ENCODE peak calls at places on chromosomes 7 and 10, in eight cellular contexts. One of them, this sample, is unnamed.

GRCh38 chr7:105502173-105502572 is 19.9 kb downstream of the PUS7 start:
- DNase-seq in heart right ventricle: no peak
- DNase-seq in fibroblast of lung: no peak
- DNase-seq in NB4: no peak
- DNase-seq in upper lobe of left lung: no peak
- DNase-seq in IMR-90: no peak
- DNase-seq in sigmoid colon: no peak
- DNase-seq in gastrocnemius medialis: no peak
- DNase-seq in this sample: no peak

GRCh38 chr7:137670521-137671064 is 176.2 kb downstream of the DGKI start:
- DNase-seq in upper lobe of left lung: no peak
- DNase-seq in fibroblast of lung: peak
- DNase-seq in IMR-90: peak
- DNase-seq in heart right ventricle: no peak
- DNase-seq in gastrocnemius medialis: no peak
- DNase-seq in sigmoid colon: no peak
- DNase-seq in NB4: peak
- DNase-seq in this sample: peak

GRCh38 chr7:46076527-46076926 is 155.5 kb upstream of the IGFBP3 start:
- DNase-seq in gastrocnemius medialis: no peak
- DNase-seq in heart right ventricle: no peak
- DNase-seq in IMR-90: no peak
- DNase-seq in NB4: no peak
- DNase-seq in sigmoid colon: no peak
- DNase-seq in fibroblast of lung: no peak
- DNase-seq in upper lobe of left lung: no peak
- DNase-seq in this sample: no peak

GRCh38 chr7:4436936-4437335 is 245.2 kb upstream of the FOXK1 start:
- DNase-seq in gastrocnemius medialis: no peak
- DNase-seq in fibroblast of lung: no peak
- DNase-seq in NB4: no peak
- DNase-seq in upper lobe of left lung: no peak
- DNase-seq in sigmoid colon: no peak
- DNase-seq in heart right ventricle: no peak
- DNase-seq in IMR-90: no peak
- DNase-seq in this sample: no peak

GRCh38 chr10:128660726-128661125 is 534.5 kb upstream of the MKI67 start:
- DNase-seq in gastrocnemius medialis: no peak
- DNase-seq in upper lobe of left lung: no peak
- DNase-seq in sigmoid colon: no peak
- DNase-seq in heart right ventricle: no peak
- DNase-seq in fibroblast of lung: no peak
- DNase-seq in NB4: no peak
- DNase-seq in IMR-90: no peak
- DNase-seq in this sample: no peak

GRCh38 chr7:105849122-105849855 is 27.1 kb downstream of the ATXN7L1 start:
- DNase-seq in sigmoid colon: no peak
- DNase-seq in gastrocnemius medialis: no peak
- DNase-seq in fibroblast of lung: no peak
- DNase-seq in upper lobe of left lung: peak
- DNase-seq in heart right ventricle: no peak
- DNase-seq in IMR-90: no peak
- DNase-seq in NB4: peak
- DNase-seq in this sample: peak

GRCh38 chr10:60907972-60908371 is 36.0 kb downstream of the RHOBTB1 start:
- DNase-seq in upper lobe of left lung: no peak
- DNase-seq in sigmoid colon: no peak
- DNase-seq in IMR-90: no peak
- DNase-seq in fibroblast of lung: no peak
- DNase-seq in NB4: no peak
- DNase-seq in heart right ventricle: no peak
- DNase-seq in gastrocnemius medialis: no peak
- DNase-seq in this sample: peak

GRCh38 chr10:103040424-103040823 is 122.3 kb downstream of the CNNM2 start:
- DNase-seq in fibroblast of lung: peak
- DNase-seq in upper lobe of left lung: no peak
- DNase-seq in sigmoid colon: no peak
- DNase-seq in heart right ventricle: no peak
- DNase-seq in NB4: no peak
- DNase-seq in IMR-90: peak
- DNase-seq in gastrocnemius medialis: no peak
- DNase-seq in this sample: peak

GRCh38 chr7:2481195-2481594 is 5.0 kb upstream of the GRIFIN start:
- DNase-seq in NB4: no peak
- DNase-seq in gastrocnemius medialis: no peak
- DNase-seq in sigmoid colon: no peak
- DNase-seq in IMR-90: no peak
- DNase-seq in upper lobe of left lung: no peak
- DNase-seq in heart right ventricle: no peak
- DNase-seq in fibroblast of lung: no peak
- DNase-seq in this sample: no peak

GRCh38 chr7:18532813-18533212 is 37.3 kb downstream of the HDAC9 start:
- DNase-seq in gastrocnemius medialis: no peak
- DNase-seq in NB4: no peak
- DNase-seq in fibroblast of lung: no peak
- DNase-seq in upper lobe of left lung: no peak
- DNase-seq in IMR-90: no peak
- DNase-seq in heart right ventricle: no peak
- DNase-seq in sigmoid colon: no peak
- DNase-seq in this sample: no peak

GRCh38 chr10:21661935-21662334 is 127.9 kb downstream of the MLLT10 start:
- DNase-seq in gastrocnemius medialis: no peak
- DNase-seq in heart right ventricle: no peak
- DNase-seq in fibroblast of lung: no peak
- DNase-seq in NB4: no peak
- DNase-seq in IMR-90: no peak
- DNase-seq in upper lobe of left lung: no peak
- DNase-seq in sigmoid colon: no peak
- DNase-seq in this sample: no peak

GRCh38 chr7:104758504-104758903 is 255.5 kb upstream of the KMT2E start:
- DNase-seq in fibroblast of lung: no peak
- DNase-seq in upper lobe of left lung: no peak
- DNase-seq in gastrocnemius medialis: no peak
- DNase-seq in NB4: no peak
- DNase-seq in sigmoid colon: no peak
- DNase-seq in IMR-90: no peak
- DNase-seq in heart right ventricle: no peak
- DNase-seq in this sample: peak

GRCh38 chr7:27156508-27156898 is at the start of gene HOXA7:
- DNase-seq in fibroblast of lung: no peak
- DNase-seq in sigmoid colon: peak
- DNase-seq in IMR-90: peak
- DNase-seq in heart right ventricle: no peak
- DNase-seq in NB4: peak
- DNase-seq in gastrocnemius medialis: peak
- DNase-seq in upper lobe of left lung: peak
- DNase-seq in this sample: peak

GRCh38 chr7:51243631-51244030 is 73.0 kb downstream of the COBL start:
- DNase-seq in IMR-90: no peak
- DNase-seq in NB4: no peak
- DNase-seq in heart right ventricle: no peak
- DNase-seq in gastrocnemius medialis: no peak
- DNase-seq in sigmoid colon: no peak
- DNase-seq in fibroblast of lung: no peak
- DNase-seq in upper lobe of left lung: no peak
- DNase-seq in this sample: no peak

GRCh38 chr7:156160811-156161210 is 348.5 kb upstream of the SHH start:
- DNase-seq in heart right ventricle: no peak
- DNase-seq in sigmoid colon: no peak
- DNase-seq in gastrocnemius medialis: no peak
- DNase-seq in NB4: no peak
- DNase-seq in upper lobe of left lung: peak
- DNase-seq in fibroblast of lung: no peak
- DNase-seq in IMR-90: no peak
- DNase-seq in this sample: no peak

GRCh38 chr7:129376778-129377700 is 57.2 kb upstream of the STRIP2 start:
- DNase-seq in sigmoid colon: no peak
- DNase-seq in NB4: peak
- DNase-seq in upper lobe of left lung: peak
- DNase-seq in IMR-90: peak
- DNase-seq in gastrocnemius medialis: no peak
- DNase-seq in fibroblast of lung: peak
- DNase-seq in heart right ventricle: no peak
- DNase-seq in this sample: peak

GRCh38 chr7:151114151-151115090 is 28.1 kb downstream of the AGAP3 start:
- DNase-seq in sigmoid colon: no peak
- DNase-seq in IMR-90: no peak
- DNase-seq in NB4: no peak
- DNase-seq in upper lobe of left lung: peak
- DNase-seq in fibroblast of lung: peak
- DNase-seq in heart right ventricle: no peak
- DNase-seq in gastrocnemius medialis: no peak
- DNase-seq in this sample: no peak

GRCh38 chr7:122143376-122143750 is 686 bp downstream of the AASS start:
- DNase-seq in upper lobe of left lung: peak
- DNase-seq in heart right ventricle: peak
- DNase-seq in sigmoid colon: peak
- DNase-seq in NB4: no peak
- DNase-seq in gastrocnemius medialis: peak
- DNase-seq in IMR-90: peak
- DNase-seq in fibroblast of lung: peak
- DNase-seq in this sample: peak

GRCh38 chr7:140656548-140657515 is 15.9 kb upstream of the ADCK2 start:
- DNase-seq in heart right ventricle: peak
- DNase-seq in NB4: peak
- DNase-seq in sigmoid colon: peak
- DNase-seq in IMR-90: peak
- DNase-seq in upper lobe of left lung: peak
- DNase-seq in gastrocnemius medialis: peak
- DNase-seq in fibroblast of lung: no peak
- DNase-seq in this sample: peak

GRCh38 chr7:22657479-22657878 is 69.5 kb upstream of the IL6 start:
- DNase-seq in NB4: no peak
- DNase-seq in heart right ventricle: no peak
- DNase-seq in IMR-90: no peak
- DNase-seq in gastrocnemius medialis: no peak
- DNase-seq in sigmoid colon: no peak
- DNase-seq in upper lobe of left lung: no peak
- DNase-seq in fibroblast of lung: no peak
- DNase-seq in this sample: peak
- TF ChIP-seq CTCF in NB4: no peak
- TF ChIP-seq CTCF in heart right ventricle: no peak
- TF ChIP-seq CTCF in IMR-90: peak
- TF ChIP-seq CTCF in gastrocnemius medialis: no peak
- TF ChIP-seq CTCF in sigmoid colon: no peak
- TF ChIP-seq CTCF in upper lobe of left lung: no peak
- TF ChIP-seq CTCF in fibroblast of lung: peak
- TF ChIP-seq CTCF in this sample: no peak

GRCh38 chr10:20552382-20552781 is 344.7 kb downstream of the NEBL start:
- DNase-seq in NB4: no peak
- DNase-seq in sigmoid colon: no peak
- DNase-seq in IMR-90: no peak
- DNase-seq in gastrocnemius medialis: no peak
- DNase-seq in upper lobe of left lung: no peak
- DNase-seq in fibroblast of lung: peak
- DNase-seq in heart right ventricle: no peak
- DNase-seq in this sample: no peak
- H3K4me3 ChIP-seq in NB4: no peak
- H3K4me3 ChIP-seq in sigmoid colon: no peak
- H3K4me3 ChIP-seq in IMR-90: no peak
- H3K4me3 ChIP-seq in gastrocnemius medialis: no peak
- H3K4me3 ChIP-seq in upper lobe of left lung: no peak
- H3K4me3 ChIP-seq in fibroblast of lung: no peak
- H3K4me3 ChIP-seq in heart right ventricle: no peak
- H3K4me3 ChIP-seq in this sample: no peak

DNA sequence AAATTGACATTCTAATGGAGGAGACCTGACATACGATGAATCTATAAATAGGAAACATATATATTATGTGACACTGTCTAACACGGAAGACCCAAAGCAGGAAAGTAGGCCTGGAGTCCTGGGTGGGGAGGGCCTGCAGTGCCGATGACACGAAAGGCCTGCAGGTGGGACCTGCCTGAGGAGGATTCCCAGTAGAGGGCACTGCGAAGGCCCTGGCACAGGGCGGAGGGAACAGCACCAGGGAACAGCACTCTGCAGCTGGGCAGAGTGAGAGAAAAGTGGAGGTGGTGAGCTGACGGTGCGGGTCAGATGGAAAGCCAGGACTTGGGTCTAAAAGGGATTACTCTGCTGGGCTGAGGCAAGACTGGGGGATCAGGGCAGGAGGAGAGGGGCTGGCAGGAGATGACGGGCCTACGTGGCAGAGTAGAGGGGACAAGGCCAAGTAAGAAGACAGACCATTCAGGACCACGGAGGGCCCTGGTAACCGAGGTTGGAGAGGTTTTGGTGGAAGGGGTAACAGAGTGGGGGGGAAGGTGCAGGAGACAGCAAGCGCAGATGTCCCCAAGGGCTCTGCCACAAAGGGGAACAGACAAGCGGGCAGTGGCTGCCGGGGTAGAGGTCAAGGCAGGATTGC is 8.1 kb downstream of the ZNF746 start:
- DNase-seq in IMR-90: no peak
- DNase-seq in heart right ventricle: no peak
- DNase-seq in NB4: no peak
- DNase-seq in gastrocnemius medialis: no peak
- DNase-seq in upper lobe of left lung: no peak
- DNase-seq in fibroblast of lung: no peak
- DNase-seq in sigmoid colon: no peak
- DNase-seq in this sample: no peak
- TF ChIP-seq CTCF in IMR-90: no peak
- TF ChIP-seq CTCF in heart right ventricle: no peak
- TF ChIP-seq CTCF in NB4: peak
- TF ChIP-seq CTCF in gastrocnemius medialis: no peak
- TF ChIP-seq CTCF in upper lobe of left lung: no peak
- TF ChIP-seq CTCF in fibroblast of lung: no peak
- TF ChIP-seq CTCF in sigmoid colon: no peak
- TF ChIP-seq CTCF in this sample: peak

GRCh38 chr10:30445716-30446115 is 11.7 kb downstream of the MAP3K8 start:
- DNase-seq in IMR-90: peak
- DNase-seq in sigmoid colon: no peak
- DNase-seq in fibroblast of lung: peak
- DNase-seq in upper lobe of left lung: no peak
- DNase-seq in gastrocnemius medialis: no peak
- DNase-seq in heart right ventricle: no peak
- DNase-seq in NB4: no peak
- DNase-seq in this sample: peak

GRCh38 chr10:30443049-30443448 is 9.1 kb downstream of the MAP3K8 start:
- DNase-seq in heart right ventricle: no peak
- DNase-seq in gastrocnemius medialis: no peak
- DNase-seq in NB4: no peak
- DNase-seq in IMR-90: no peak
- DNase-seq in fibroblast of lung: no peak
- DNase-seq in sigmoid colon: no peak
- DNase-seq in upper lobe of left lung: no peak
- DNase-seq in this sample: no peak

GRCh38 chr10:30441974-30442606 is 8.1 kb downstream of the MAP3K8 start:
- DNase-seq in heart right ventricle: no peak
- DNase-seq in IMR-90: no peak
- DNase-seq in sigmoid colon: no peak
- DNase-seq in gastrocnemius medialis: no peak
- DNase-seq in upper lobe of left lung: no peak
- DNase-seq in NB4: no peak
- DNase-seq in fibroblast of lung: no peak
- DNase-seq in this sample: no peak

GRCh38 chr10:30447125-30447799 is 13.3 kb downstream of the MAP3K8 start:
- DNase-seq in upper lobe of left lung: no peak
- DNase-seq in IMR-90: peak
- DNase-seq in heart right ventricle: no peak
- DNase-seq in sigmoid colon: no peak
- DNase-seq in fibroblast of lung: peak
- DNase-seq in gastrocnemius medialis: no peak
- DNase-seq in NB4: no peak
- DNase-seq in this sample: peak
- H3K4me3 ChIP-seq in upper lobe of left lung: no peak
- H3K4me3 ChIP-seq in IMR-90: no peak
- H3K4me3 ChIP-seq in heart right ventricle: no peak
- H3K4me3 ChIP-seq in sigmoid colon: no peak
- H3K4me3 ChIP-seq in fibroblast of lung: no peak
- H3K4me3 ChIP-seq in gastrocnemius medialis: no peak
- H3K4me3 ChIP-seq in NB4: no peak
- H3K4me3 ChIP-seq in this sample: no peak

GRCh38 chr10:17599089-17599488 is 18.1 kb downstream of the HACD1 start:
- DNase-seq in IMR-90: peak
- DNase-seq in upper lobe of left lung: no peak
- DNase-seq in NB4: peak
- DNase-seq in gastrocnemius medialis: no peak
- DNase-seq in sigmoid colon: no peak
- DNase-seq in heart right ventricle: peak
- DNase-seq in fibroblast of lung: peak
- DNase-seq in this sample: no peak
- TF ChIP-seq CTCF in IMR-90: peak
- TF ChIP-seq CTCF in upper lobe of left lung: peak
- TF ChIP-seq CTCF in NB4: no peak
- TF ChIP-seq CTCF in gastrocnemius medialis: no peak
- TF ChIP-seq CTCF in sigmoid colon: no peak
- TF ChIP-seq CTCF in heart right ventricle: no peak
- TF ChIP-seq CTCF in fibroblast of lung: peak
- TF ChIP-seq CTCF in this sample: peak

This sample was measured in foreskin fibroblast.